ENCODE peak calls at places on chromosomes 6 and 20, in five cellular contexts. N is tibial nerve, W is K562, F is A549, I is stomach. C is an unnamed sample.

GRCh38 chr20:48818481-48818987 is 9.3 kb downstream of the PREX1 start:
- DNase-seq in N (no peak), W (no peak), F (no peak), I (no peak), C (no peak)

GRCh38 chr6:49915035-49915434 is 48.7 kb upstream of the CRISP1 start:
- DNase-seq in N (no peak), W (no peak), F (no peak), I (no peak), C (no peak)

GRCh38 chr20:43538855-43539700 is 19.7 kb upstream of the SGK2 start:
- DNase-seq in N (no peak), W (no peak), F (no peak), I (no peak), C (no peak)

GRCh38 chr20:59043698-59044097 is 1.1 kb upstream of the PRELID3B start:
- DNase-seq in N (no peak), W (no peak), F (no peak), I (no peak), C (no peak)

GRCh38 chr6:156778615-156779205 is 1.5 kb downstream of the ARID1B start:
- DNase-seq in N (peak; percentile 23), W (peak; percentile 55), F (peak; percentile 42), I (peak; percentile 56), C (peak; percentile 56)

GRCh38 chr20:62352402-62353288 is 14.5 kb downstream of the LAMA5 start:
- DNase-seq in N (no peak), W (no peak), F (peak; percentile 93), I (peak; percentile 58), C (no peak)

GRCh38 chr6:128057541-128058335 is 156.9 kb upstream of the THEMIS start:
- DNase-seq in N (no peak), W (no peak), F (no peak), I (no peak), C (no peak)

GRCh38 chr6:135722182-135722581 is 129.3 kb upstream of the PDE7B start:
- DNase-seq in N (no peak), W (no peak), F (peak; percentile 67), I (no peak), C (no peak)

GRCh38 chr6:159217595-159218275 is 48.5 kb downstream of the FNDC1 start:
- DNase-seq in N (no peak), W (peak; percentile 56), F (peak; percentile 45), I (peak; percentile 38), C (no peak)

GRCh38 chr20:40101479-40102032 is 587.5 kb downstream of the MAFB start:
- DNase-seq in N (no peak), W (no peak), F (no peak), I (no peak), C (no peak)

GRCh38 chr20:31819083-31819784 is at the start of gene MYLK2:
- DNase-seq in N (no peak), W (no peak), F (no peak), I (no peak), C (no peak)

GRCh38 chr6:31401403-31401802 is 2.0 kb upstream of the MICA start:
- DNase-seq in N (no peak), W (no peak), F (peak; percentile 71), I (peak; percentile 45), C (peak; percentile 49)

GRCh38 chr6:167828325-167828956 is 1.7 kb downstream of the AFDN start:
- DNase-seq in N (no peak), W (no peak), F (no peak), I (no peak), C (no peak)

GRCh38 chr6:8282380-8282779 is 153.0 kb downstream of the SLC35B3 start:
- DNase-seq in N (no peak), W (peak; percentile 12), F (no peak), I (no peak), C (no peak)

GRCh38 chr6:125950293-125950692 is 6.3 kb upstream of the HINT3 start:
- DNase-seq in N (no peak), W (peak; percentile 70), F (peak; percentile 85), I (no peak), C (no peak)

GRCh38 chr6:152087096-152087495 is 279.6 kb downstream of the ESR1 start:
- DNase-seq in N (no peak), W (no peak), F (no peak), I (no peak), C (no peak)

GRCh38 chr20:62606551-62607201 is 35.6 kb upstream of the SLCO4A1 start:
- DNase-seq in N (peak; percentile 74), W (no peak), F (no peak), I (peak; percentile 69), C (peak; percentile 81)

GRCh38 chr6:110475255-110475654 is 1.2 kb downstream of the SLC22A16 start:
- DNase-seq in N (no peak), W (no peak), F (no peak), I (no peak), C (no peak)

GRCh38 chr20:41213150-41213820 is 75.9 kb downstream of the PLCG1 start:
- DNase-seq in N (no peak), W (no peak), F (no peak), I (no peak), C (no peak)

GRCh38 chr6:46993846-46994245 is 48.3 kb downstream of the ADGRF1 start:
- DNase-seq in N (no peak), W (no peak), F (peak; percentile 61), I (no peak), C (no peak)

GRCh38 chr20:346640-347316 is at the start of gene NRSN2:
- DNase-seq in N (peak; percentile 37), W (peak; percentile 72), F (peak; percentile 77), I (peak; percentile 60), C (peak; percentile 82)

GRCh38 chr6:110813813-110814487 is 1.3 kb downstream of the CDK19 start:
- DNase-seq in N (no peak), W (peak; percentile 12), F (no peak), I (no peak), C (no peak)

GRCh38 chr6:159595173-159595572 is 97.9 kb downstream of the SOD2 start:
- DNase-seq in N (no peak), W (no peak), F (peak; percentile 52), I (no peak), C (no peak)

GRCh38 chr6:1792989-1793388 is 183.3 kb downstream of the FOXC1 start:
- DNase-seq in N (no peak), W (peak; percentile 61), F (peak; percentile 48), I (no peak), C (no peak)

DNA sequence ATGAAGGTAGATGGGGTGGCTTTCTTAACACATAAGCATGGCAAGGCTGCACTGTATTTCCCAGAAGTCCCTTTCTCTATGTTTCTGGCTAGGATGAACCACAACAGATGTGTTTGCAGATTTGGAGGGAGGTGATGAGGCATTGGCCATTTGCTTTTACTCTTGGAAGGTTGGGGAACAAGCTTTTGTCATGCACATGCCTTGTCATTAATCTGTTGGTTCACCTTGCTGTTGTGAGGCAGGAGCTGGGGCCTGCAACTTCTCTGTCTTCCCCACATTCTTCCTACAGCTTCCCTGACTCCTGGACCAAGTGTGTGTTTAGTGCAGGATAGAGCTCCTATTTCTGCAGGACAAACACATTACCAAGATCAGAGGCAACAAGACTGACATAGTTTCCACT is 326.2 kb upstream of the SPTLC3 start:
- DNase-seq in N (no peak), W (no peak), F (no peak), I (no peak), C (no peak)
- H3K4me1 ChIP-seq in N (no peaks in the 10 kb centered on the region), W (no peaks in the 10 kb centered on the region), F (no peaks in the 10 kb centered on the region), I (no peaks in the 10 kb centered on the region), C (no peaks in the 10 kb centered on the region)

DNA sequence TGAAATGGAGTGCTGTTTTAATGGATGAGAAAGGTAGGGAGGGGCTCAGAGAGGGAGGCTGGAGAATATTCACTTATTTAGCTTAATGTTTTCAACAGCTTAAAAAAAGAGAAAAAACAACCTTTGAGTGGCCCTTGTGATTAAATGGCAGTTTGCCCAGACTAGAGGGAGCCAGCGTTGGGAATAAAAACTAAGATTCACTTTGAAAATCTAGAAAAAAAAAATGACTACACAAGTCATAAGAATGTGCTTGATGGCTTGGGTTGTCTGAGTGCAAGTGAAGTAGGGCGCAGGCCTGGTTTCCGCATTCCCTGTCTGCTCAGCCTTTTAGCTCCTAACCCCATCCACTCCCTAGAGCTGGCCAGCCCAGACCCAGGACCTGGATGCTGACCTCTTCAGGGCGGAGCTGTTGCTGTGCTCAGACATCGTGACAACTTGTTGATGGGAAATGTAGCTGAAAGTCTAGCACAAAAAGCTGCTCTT is 28.9 kb downstream of the UTRN start:
- DNase-seq in N (peak; percentile 55), W (no peak), F (no peak), I (no peak), C (peak; percentile 70)
- H3K27ac ChIP-seq in N (no peak overlapping the region), W (no peak overlapping the region), F (no peak overlapping the region), I (peak overlapping the region; percentile 59), C (peak overlapping the region; percentile 81)

GRCh38 chr6:142698751-142699150 is 246.2 kb downstream of the HIVEP2 start:
- DNase-seq in N (no peak), W (no peak), F (no peak), I (no peak), C (no peak)

GRCh38 chr6:142696689-142697088 is 248.3 kb downstream of the HIVEP2 start:
- DNase-seq in N (no peak), W (no peak), F (no peak), I (peak; percentile 74), C (peak; percentile 46)

GRCh38 chr6:142699391-142699790 is 245.6 kb downstream of the HIVEP2 start:
- DNase-seq in N (no peak), W (no peak), F (no peak), I (no peak), C (no peak)

GRCh38 chr6:142696123-142696522 is 248.9 kb downstream of the HIVEP2 start:
- DNase-seq in N (no peak), W (no peak), F (no peak), I (no peak), C (no peak)

DNA sequence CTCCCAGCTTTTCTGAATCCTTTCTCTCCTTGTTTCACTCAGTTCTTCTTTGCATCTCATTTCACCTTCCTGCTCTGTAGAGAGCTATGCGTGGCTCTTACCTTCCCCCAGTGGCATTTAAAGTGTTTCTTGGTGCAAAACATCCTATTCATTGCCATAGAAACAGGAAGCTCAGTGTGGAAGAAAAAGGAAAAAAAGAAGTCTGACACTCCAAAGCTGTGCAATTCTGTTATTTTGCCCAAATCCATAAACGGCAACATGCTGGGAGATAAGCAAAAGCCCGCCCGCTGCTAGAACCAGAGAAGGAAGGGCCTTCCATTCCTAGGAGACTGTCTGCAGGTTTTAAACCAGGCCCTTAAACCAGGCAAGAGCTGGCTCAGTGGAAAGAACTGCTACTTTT is 247.1 kb downstream of the HIVEP2 start:
- DNase-seq in N (no peak), W (no peak), F (no peak), I (no peak), C (no peak)
- TF ChIP-seq EP300 in N (no peak), W (no peak), F (no peak), I (no peak), C (no peak)

DNA sequence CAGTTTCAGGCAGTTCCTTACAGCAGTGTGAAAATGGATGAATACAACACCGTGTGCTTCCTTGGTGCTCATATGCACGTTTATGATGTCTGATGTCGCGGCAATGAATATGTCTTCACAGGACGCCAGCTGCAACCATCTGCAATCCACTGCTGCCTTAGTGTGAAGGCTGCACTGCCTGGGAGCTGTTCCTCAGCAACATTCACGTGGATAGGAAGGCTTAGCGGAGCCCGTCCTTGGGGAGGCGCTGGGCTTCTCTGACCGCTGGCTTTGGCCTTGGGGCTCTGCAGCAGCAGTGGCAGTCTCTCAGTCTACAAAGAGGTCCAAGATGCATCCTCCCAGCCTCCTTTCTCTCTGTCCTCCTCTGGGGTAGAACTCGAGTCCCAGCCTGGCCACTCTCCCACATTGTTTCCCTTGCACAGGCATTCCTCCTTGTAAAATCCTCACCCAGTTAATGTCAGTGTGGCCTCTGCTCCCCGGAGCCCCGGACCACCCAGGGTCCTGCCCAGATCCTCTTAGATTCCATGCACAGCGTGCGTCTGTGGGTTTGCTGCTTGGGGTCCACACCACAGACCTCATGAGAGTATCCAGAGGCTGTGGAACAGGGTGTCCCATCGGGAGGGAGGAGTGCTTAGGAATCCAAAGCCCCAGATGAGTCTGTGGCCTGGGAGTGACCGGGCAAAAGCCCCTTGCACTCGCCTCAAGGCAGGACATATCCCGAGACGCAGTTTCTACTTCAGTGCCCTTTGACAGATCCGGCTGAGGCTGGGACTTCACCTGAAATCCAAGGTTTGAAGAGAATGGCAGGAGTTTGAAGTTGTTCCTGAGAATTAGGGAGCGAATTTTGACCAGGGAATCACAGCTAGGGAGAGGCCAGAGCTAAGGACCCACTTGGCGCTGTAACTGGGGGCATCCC is 181.3 kb downstream of the THBS2 start:
- DNase-seq in N (no peak), W (no peak), F (no peak), I (no peak), C (no peak)
- H3K4me1 ChIP-seq in N (peaks cover 42% of the 10 kb centered on the region), W (no peaks in the 10 kb centered on the region), F (peaks cover 28% of the 10 kb centered on the region), I (no peaks in the 10 kb centered on the region), C (peaks cover 24% of the 10 kb centered on the region)